ENCODE peak calls at places on chromosomes 7 and 10, in six cellular contexts. One of them, this sample, is unnamed.

GRCh38 chr10:16242859-16243613 is 193.8 kb upstream of the PTER start:
- DNase-seq in HCT116: no peak
- DNase-seq in GM12878: no peak
- DNase-seq in H1: peak
- DNase-seq in K562: no peak
- DNase-seq in HepG2: no peak
- DNase-seq in this sample: peak

GRCh38 chr7:132709971-132710567 is 133.8 kb upstream of the PLXNA4 start:
- DNase-seq in HCT116: peak
- DNase-seq in GM12878: no peak
- DNase-seq in H1: no peak
- DNase-seq in K562: peak
- DNase-seq in HepG2: peak
- DNase-seq in this sample: no peak

GRCh38 chr10:112269266-112269665 is 13.9 kb upstream of the TECTB start:
- DNase-seq in HCT116: no peak
- DNase-seq in GM12878: no peak
- DNase-seq in H1: no peak
- DNase-seq in K562: no peak
- DNase-seq in HepG2: no peak
- DNase-seq in this sample: no peak

GRCh38 chr10:28993056-28993455 is 295.8 kb upstream of the LYZL1 start:
- DNase-seq in HCT116: no peak
- DNase-seq in GM12878: no peak
- DNase-seq in H1: no peak
- DNase-seq in K562: no peak
- DNase-seq in HepG2: no peak
- DNase-seq in this sample: no peak

GRCh38 chr10:80025281-80025680 is 53.2 kb upstream of the TMEM254 start:
- DNase-seq in HCT116: no peak
- DNase-seq in GM12878: no peak
- DNase-seq in H1: no peak
- DNase-seq in K562: no peak
- DNase-seq in HepG2: no peak
- DNase-seq in this sample: no peak

GRCh38 chr10:95861401-95861800 is 46.4 kb upstream of the CC2D2B start:
- DNase-seq in HCT116: no peak
- DNase-seq in GM12878: no peak
- DNase-seq in H1: no peak
- DNase-seq in K562: no peak
- DNase-seq in HepG2: no peak
- DNase-seq in this sample: no peak

GRCh38 chr10:299512-299911 is 164.3 kb downstream of the ZMYND11 start:
- DNase-seq in HCT116: no peak
- DNase-seq in GM12878: no peak
- DNase-seq in H1: no peak
- DNase-seq in K562: no peak
- DNase-seq in HepG2: no peak
- DNase-seq in this sample: no peak

GRCh38 chr10:78849731-78850130 is 219.0 kb upstream of the ZMIZ1 start:
- DNase-seq in HCT116: no peak
- DNase-seq in GM12878: no peak
- DNase-seq in H1: no peak
- DNase-seq in K562: no peak
- DNase-seq in HepG2: no peak
- DNase-seq in this sample: no peak

GRCh38 chr7:99780588-99780987 is 3.4 kb downstream of the CYP3A4 start:
- DNase-seq in HCT116: no peak
- DNase-seq in GM12878: no peak
- DNase-seq in H1: no peak
- DNase-seq in K562: no peak
- DNase-seq in HepG2: no peak
- DNase-seq in this sample: no peak

GRCh38 chr10:87974130-87974529 is 110.7 kb downstream of the PTEN start:
- DNase-seq in HCT116: no peak
- DNase-seq in GM12878: no peak
- DNase-seq in H1: no peak
- DNase-seq in K562: no peak
- DNase-seq in HepG2: no peak
- DNase-seq in this sample: no peak

GRCh38 chr7:134327896-134328295 is 11.2 kb upstream of the SLC35B4 start:
- DNase-seq in HCT116: peak
- DNase-seq in GM12878: peak
- DNase-seq in H1: peak
- DNase-seq in K562: peak
- DNase-seq in HepG2: peak
- DNase-seq in this sample: peak

GRCh38 chr10:133618851-133619250 is 7.7 kb downstream of the FRG2B start:
- DNase-seq in HCT116: no peak
- DNase-seq in GM12878: no peak
- DNase-seq in H1: no peak
- DNase-seq in K562: no peak
- DNase-seq in HepG2: no peak
- DNase-seq in this sample: no peak

GRCh38 chr10:69335063-69335587 is 56.8 kb downstream of the HK1 start:
- DNase-seq in HCT116: no peak
- DNase-seq in GM12878: no peak
- DNase-seq in H1: no peak
- DNase-seq in K562: peak
- DNase-seq in HepG2: no peak
- DNase-seq in this sample: no peak

GRCh38 chr7:122532406-122533269 is 166.3 kb downstream of the RNF133 start:
- DNase-seq in HCT116: peak
- DNase-seq in GM12878: no peak
- DNase-seq in H1: no peak
- DNase-seq in K562: peak
- DNase-seq in HepG2: peak
- DNase-seq in this sample: no peak

GRCh38 chr7:133641436-133641835 is 388.6 kb downstream of the EXOC4 start:
- DNase-seq in HCT116: no peak
- DNase-seq in GM12878: no peak
- DNase-seq in H1: no peak
- DNase-seq in K562: no peak
- DNase-seq in HepG2: no peak
- DNase-seq in this sample: no peak

GRCh38 chr7:156832195-156832877 is 60.6 kb downstream of the LMBR1 start:
- DNase-seq in HCT116: no peak
- DNase-seq in GM12878: no peak
- DNase-seq in H1: no peak
- DNase-seq in K562: no peak
- DNase-seq in HepG2: no peak
- DNase-seq in this sample: no peak

GRCh38 chr10:389836-390448 is 254.7 kb downstream of the ZMYND11 start:
- DNase-seq in HCT116: no peak
- DNase-seq in GM12878: no peak
- DNase-seq in H1: no peak
- DNase-seq in K562: no peak
- DNase-seq in HepG2: no peak
- DNase-seq in this sample: no peak

GRCh38 chr10:490891-491571 is 198.4 kb downstream of the DIP2C start:
- DNase-seq in HCT116: no peak
- DNase-seq in GM12878: no peak
- DNase-seq in H1: no peak
- DNase-seq in K562: no peak
- DNase-seq in HepG2: no peak
- DNase-seq in this sample: no peak

GRCh38 chr7:11328309-11328708 is 354.6 kb downstream of the PHF14 start:
- DNase-seq in HCT116: no peak
- DNase-seq in GM12878: no peak
- DNase-seq in H1: no peak
- DNase-seq in K562: no peak
- DNase-seq in HepG2: no peak
- DNase-seq in this sample: no peak

GRCh38 chr7:28573059-28573553 is 160.8 kb downstream of the CREB5 start:
- DNase-seq in HCT116: no peak
- DNase-seq in GM12878: no peak
- DNase-seq in H1: no peak
- DNase-seq in K562: no peak
- DNase-seq in HepG2: peak
- DNase-seq in this sample: no peak

GRCh38 chr10:78177431-78178185 is 143.9 kb downstream of the RPS24 start:
- DNase-seq in HCT116: no peak
- DNase-seq in GM12878: no peak
- DNase-seq in H1: no peak
- DNase-seq in K562: no peak
- DNase-seq in HepG2: no peak
- DNase-seq in this sample: no peak

GRCh38 chr7:120353171-120353570 is 80.2 kb downstream of the KCND2 start:
- DNase-seq in HCT116: no peak
- DNase-seq in GM12878: no peak
- DNase-seq in H1: no peak
- DNase-seq in K562: no peak
- DNase-seq in HepG2: no peak
- DNase-seq in this sample: no peak

GRCh38 chr10:94053639-94053932 is 59.9 kb downstream of the PLCE1 start:
- DNase-seq in HCT116: no peak
- DNase-seq in GM12878: no peak
- DNase-seq in H1: no peak
- DNase-seq in K562: no peak
- DNase-seq in HepG2: no peak
- DNase-seq in this sample: no peak

GRCh38 chr10:106395061-106395749 is 769.3 kb downstream of the SORCS1 start:
- DNase-seq in HCT116: no peak
- DNase-seq in GM12878: no peak
- DNase-seq in H1: no peak
- DNase-seq in K562: no peak
- DNase-seq in HepG2: no peak
- DNase-seq in this sample: no peak

GRCh38 chr10:63825111-63825510 is 303.9 kb downstream of the REEP3 start:
- DNase-seq in HCT116: no peak
- DNase-seq in GM12878: no peak
- DNase-seq in H1: no peak
- DNase-seq in K562: no peak
- DNase-seq in HepG2: no peak
- DNase-seq in this sample: no peak
- TF ChIP-seq ZNF274 in HCT116: no peak
- TF ChIP-seq ZNF274 in GM12878: no peak
- TF ChIP-seq ZNF274 in H1: no peak
- TF ChIP-seq ZNF274 in K562: no peak
- TF ChIP-seq ZNF274 in HepG2: no peak
- TF ChIP-seq ZNF274 in this sample: no peak

DNA sequence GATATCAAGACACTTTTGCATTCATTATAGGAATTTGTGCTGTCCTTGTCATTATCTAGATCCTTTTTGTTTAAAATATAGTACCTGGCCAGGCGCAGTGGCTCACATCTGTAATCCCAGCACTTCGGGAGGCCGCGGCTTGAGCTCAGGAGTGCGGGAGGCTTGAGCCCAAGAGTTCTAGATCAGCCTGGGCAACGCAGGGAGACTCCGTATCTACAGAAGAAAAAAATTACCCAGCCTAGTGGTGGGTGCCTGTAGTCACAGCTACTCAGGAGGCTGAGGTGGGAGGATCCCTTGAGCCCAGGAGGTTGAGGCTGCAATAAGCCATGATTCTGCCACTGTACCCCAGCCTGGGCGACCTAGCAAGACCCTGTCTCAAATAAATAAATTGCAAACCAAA is 621 bp upstream of the MORN4 start:
- DNase-seq in HCT116: peak
- DNase-seq in GM12878: no peak
- DNase-seq in H1: no peak
- DNase-seq in K562: no peak
- DNase-seq in HepG2: peak
- DNase-seq in this sample: no peak
- H3K4me3 ChIP-seq in HCT116: peak
- H3K4me3 ChIP-seq in GM12878: peak
- H3K4me3 ChIP-seq in H1: peak
- H3K4me3 ChIP-seq in K562: peak
- H3K4me3 ChIP-seq in HepG2: peak
- H3K4me3 ChIP-seq in this sample: peak

DNA sequence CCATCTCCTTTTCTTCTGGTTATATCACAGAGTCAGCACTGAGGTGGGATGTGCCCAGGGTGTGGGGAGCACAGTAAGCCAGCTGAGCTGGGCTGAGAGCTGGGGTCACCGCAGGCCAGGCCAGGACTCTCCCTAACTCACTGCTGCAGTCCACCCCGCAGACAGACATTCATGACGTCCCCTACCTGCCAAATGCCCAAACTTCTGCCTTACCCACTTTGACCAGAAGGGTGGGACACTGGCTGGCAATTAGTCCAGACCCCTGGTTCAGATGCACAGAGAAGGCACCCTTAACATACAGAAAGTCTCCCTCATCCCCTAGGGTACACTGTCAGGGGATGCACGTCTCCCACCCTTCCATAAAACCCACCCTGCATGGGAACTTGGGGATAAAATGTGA is 2.1 kb downstream of the DRGX start:
- DNase-seq in HCT116: no peak
- DNase-seq in GM12878: no peak
- DNase-seq in H1: no peak
- DNase-seq in K562: no peak
- DNase-seq in HepG2: no peak
- DNase-seq in this sample: no peak
- TF ChIP-seq ZNF274 in HCT116: no peak
- TF ChIP-seq ZNF274 in GM12878: no peak
- TF ChIP-seq ZNF274 in H1: no peak
- TF ChIP-seq ZNF274 in K562: no peak
- TF ChIP-seq ZNF274 in HepG2: no peak
- TF ChIP-seq ZNF274 in this sample: no peak

DNA sequence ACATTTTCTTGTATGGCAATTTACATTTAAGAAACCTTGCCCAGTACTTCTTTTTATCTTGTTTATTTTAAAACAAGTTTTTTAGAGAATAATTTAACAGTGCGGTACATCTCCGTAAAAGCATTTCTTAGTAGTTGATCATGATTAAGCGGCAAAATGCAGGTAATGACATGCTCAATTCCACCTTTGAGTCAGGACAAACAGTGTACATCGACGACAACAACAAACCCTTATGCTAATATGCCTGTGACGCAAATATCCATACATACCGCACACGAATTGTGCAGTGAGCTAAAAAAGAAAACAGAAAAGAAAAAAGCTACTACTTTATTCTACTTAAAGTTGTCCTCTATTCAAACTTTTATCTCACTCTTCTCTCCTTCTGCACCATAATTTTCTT is 1.9 kb downstream of the MAGI2 start:
- DNase-seq in HCT116: no peak
- DNase-seq in GM12878: no peak
- DNase-seq in H1: no peak
- DNase-seq in K562: no peak
- DNase-seq in HepG2: no peak
- DNase-seq in this sample: no peak
- H3K4me3 ChIP-seq in HCT116: no peak
- H3K4me3 ChIP-seq in GM12878: no peak
- H3K4me3 ChIP-seq in H1: peak
- H3K4me3 ChIP-seq in K562: no peak
- H3K4me3 ChIP-seq in HepG2: peak
- H3K4me3 ChIP-seq in this sample: peak

DNA sequence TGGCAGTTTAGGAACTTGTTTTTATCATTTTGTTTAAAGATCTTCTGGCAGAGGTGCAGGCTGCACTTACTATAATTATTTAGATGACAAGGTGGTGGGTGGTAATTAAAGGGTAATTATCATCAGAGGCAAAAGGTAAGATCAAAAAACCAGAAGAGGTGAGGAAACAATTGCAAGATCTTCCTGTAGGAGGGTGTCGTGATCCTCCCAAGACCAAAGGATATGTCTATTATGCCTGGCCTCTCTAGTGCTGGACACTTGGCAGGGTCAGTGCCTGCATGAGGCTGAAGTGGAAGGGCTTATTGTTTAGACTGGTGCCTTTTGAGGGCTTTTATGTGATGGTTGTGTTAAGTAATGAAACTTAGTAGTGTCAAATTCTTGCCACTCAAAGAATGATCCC is 1.8 kb upstream of the WAPL start:
- DNase-seq in HCT116: peak
- DNase-seq in GM12878: no peak
- DNase-seq in H1: no peak
- DNase-seq in K562: peak
- DNase-seq in HepG2: peak
- DNase-seq in this sample: no peak
- TF ChIP-seq ZNF274 in HCT116: no peak
- TF ChIP-seq ZNF274 in GM12878: no peak
- TF ChIP-seq ZNF274 in H1: no peak
- TF ChIP-seq ZNF274 in K562: no peak
- TF ChIP-seq ZNF274 in HepG2: no peak
- TF ChIP-seq ZNF274 in this sample: no peak